ENCODE peak calls at places on chromosomes 2 and 18, in ten cellular contexts. Q is psoas muscle, L is GM13976, T is foreskin fibroblast, D is choroid plexus epithelial cell, F is GM20000, G is body of pancreas, I is mesothelial cell of epicardium, N is BE2C, X is IMR-90. E is an unnamed sample.

GRCh38 chr2:231387904-231388724 is 7.4 kb upstream of the B3GNT7 start:
- DNase-seq in Q (peak), L (no peak), T (peak), D (peak), F (no peak), G (no peak), I (no peak), N (no peak), X (peak), E (no peak)

GRCh38 chr18:51013259-51013658 is 16.8 kb upstream of the SMAD4 start:
- DNase-seq in Q (no peak), L (no peak), T (no peak), D (no peak), F (no peak), G (no peak), I (no peak), N (no peak), X (no peak), E (no peak)

GRCh38 chr2:242020196-242021004 is 150.9 kb downstream of the RTP5 start:
- DNase-seq in Q (no peak), L (no peak), T (peak), D (peak), F (no peak), G (peak), I (no peak), N (no peak), X (no peak), E (no peak)

GRCh38 chr18:68797901-68798300 is at the start of gene CCDC102B:
- DNase-seq in Q (no peak), L (no peak), T (peak), D (peak), F (no peak), G (no peak), I (no peak), N (no peak), X (peak), E (no peak)

GRCh38 chr2:30362468-30363081 is 84.5 kb upstream of the LCLAT1 start:
- DNase-seq in Q (no peak), L (no peak), T (no peak), D (peak), F (no peak), G (no peak), I (no peak), N (no peak), X (peak), E (no peak)

GRCh38 chr2:109270758-109271305 is 141.8 kb downstream of the SH3RF3 start:
- DNase-seq in Q (no peak), L (no peak), T (no peak), D (no peak), F (no peak), G (no peak), I (no peak), N (no peak), X (no peak), E (no peak)

GRCh38 chr2:215845839-215846586 is 167.3 kb downstream of the MREG start:
- DNase-seq in Q (no peak), L (peak), T (no peak), D (no peak), F (peak), G (no peak), I (no peak), N (no peak), X (no peak), E (no peak)

GRCh38 chr2:128660836-128661235 is 342.2 kb upstream of the HS6ST1 start:
- DNase-seq in Q (no peak), L (no peak), T (no peak), D (no peak), F (no peak), G (no peak), I (no peak), N (no peak), X (no peak), E (peak)

GRCh38 chr2:223633656-223634055 is 31.5 kb upstream of the SCG2 start:
- DNase-seq in Q (no peak), L (no peak), T (no peak), D (no peak), F (no peak), G (no peak), I (no peak), N (peak), X (no peak), E (no peak)

GRCh38 chr2:127624321-127625145 is 21.4 kb upstream of the GPR17 start:
- DNase-seq in Q (no peak), L (no peak), T (no peak), D (no peak), F (no peak), G (no peak), I (no peak), N (peak), X (no peak), E (no peak)

GRCh38 chr18:79374408-79375171 is 21.1 kb upstream of the NFATC1 start:
- DNase-seq in Q (no peak), L (peak), T (no peak), D (no peak), F (peak), G (no peak), I (no peak), N (no peak), X (no peak), E (no peak)

GRCh38 chr2:40488927-40489677 is 37.2 kb upstream of the SLC8A1 start:
- DNase-seq in Q (no peak), L (no peak), T (peak), D (peak), F (no peak), G (no peak), I (no peak), N (no peak), X (peak), E (no peak)

GRCh38 chr2:55992465-55992864 is 68.9 kb upstream of the EFEMP1 start:
- DNase-seq in Q (no peak), L (no peak), T (peak), D (peak), F (no peak), G (no peak), I (no peak), N (no peak), X (peak), E (no peak)

GRCh38 chr2:38315707-38316333 is 61.3 kb downstream of the ATL2 start:
- DNase-seq in Q (no peak), L (peak), T (peak), D (peak), F (peak), G (no peak), I (no peak), N (no peak), X (peak), E (no peak)

GRCh38 chr2:85613717-85614515 is 2.0 kb upstream of the C2orf68 start:
- DNase-seq in Q (no peak), L (no peak), T (no peak), D (no peak), F (no peak), G (no peak), I (no peak), N (no peak), X (no peak), E (no peak)
- TF ChIP-seq CTCF in Q (no peak), L (no peak), T (no peak), D (no peak), F (no peak), G (no peak), I (no peak), N (no peak), X (no peak), E (no peak)

GRCh38 chr2:145906356-145906755 is 1386.4 kb upstream of the ZEB2 start:
- DNase-seq in Q (no peak), L (no peak), T (no peak), D (peak), F (no peak), G (no peak), I (no peak), N (no peak), X (peak), E (no peak)
- TF ChIP-seq CTCF in Q (no peak), L (no peak), T (no peak), D (no peak), F (no peak), G (no peak), I (no peak), N (no peak), X (no peak), E (no peak)

DNA sequence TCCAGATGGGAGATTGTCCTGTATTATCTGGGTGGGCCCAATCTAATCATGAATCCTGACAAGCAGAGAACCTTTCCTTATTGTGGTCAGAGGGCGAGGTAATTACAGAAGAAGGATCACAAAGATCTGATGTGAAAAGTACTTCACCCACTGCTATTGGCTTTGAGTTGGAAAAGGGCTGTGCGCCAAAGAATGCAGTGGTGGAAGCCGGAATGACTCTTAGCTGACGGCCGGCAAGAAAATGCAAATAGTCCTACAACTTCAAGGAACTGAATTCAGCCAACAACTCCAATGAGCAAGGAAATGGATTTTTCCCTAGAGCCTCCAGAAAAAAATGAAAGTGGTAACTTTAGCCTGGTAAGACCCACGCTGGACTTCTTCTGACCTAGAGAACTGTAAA is 67.3 kb downstream of the CTNNA2 start:
- DNase-seq in Q (no peak), L (no peak), T (no peak), D (no peak), F (no peak), G (no peak), I (no peak), N (no peak), X (no peak), E (no peak)
- TF ChIP-seq CTCF in Q (no peak), L (no peak), T (no peak), D (no peak), F (no peak), G (no peak), I (no peak), N (no peak), X (no peak), E (peak)

DNA sequence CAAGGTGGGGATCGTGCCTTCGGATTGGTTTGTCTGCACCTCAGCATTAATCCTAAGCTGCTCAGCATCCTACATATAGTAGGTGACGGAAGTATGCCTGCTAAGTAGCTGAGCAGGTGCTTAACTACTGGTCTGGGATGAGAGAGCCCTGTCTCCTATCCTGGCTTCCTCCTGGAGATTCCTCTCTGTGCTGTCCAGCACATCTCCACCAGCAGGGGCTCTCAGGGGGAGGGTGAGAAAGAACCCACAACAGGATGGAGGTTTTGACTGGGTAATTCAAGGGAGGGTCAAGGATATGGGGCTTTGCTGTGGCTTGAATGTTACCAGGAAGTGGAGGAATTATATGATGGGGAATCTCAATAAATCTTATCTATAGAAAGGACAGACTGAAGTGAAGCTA is 45.4 kb upstream of the KIF5C start:
- DNase-seq in Q (no peak), L (no peak), T (no peak), D (no peak), F (no peak), G (no peak), I (no peak), N (no peak), X (no peak), E (no peak)
- TF ChIP-seq CTCF in Q (no peak), L (no peak), T (no peak), D (peak), F (no peak), G (no peak), I (no peak), N (peak), X (no peak), E (no peak)